ENCODE peak calls at places on chromosome 14, in ten cellular contexts. I is activated gamma-delta T cell; G is T-helper 17 cell; V is cerebellar cortex; R is HT-29; Z is occipital lobe; H is amniotic stem cell; A is activated T-helper 1 cell treated with anti-CD3 and anti-CD28 coated beads, Interleukin-12 subunit alpha, Interleukin-12 subunit beta, Interleukin-2, Interleukin-4 antibody, amounts not matched to agents 30 ng/mL and 10 ng/mL and 1 ng/mL, durations not matched to agents 14 hours and 24 hours and 36 hours; N is ACHN; C is AG04449. E is an unnamed sample.

GRCh38 chr14:102278631-102278935 is 26.4 kb downstream of the MOK start:
- DNase-seq in N (no peak), H (no peak), A (no peak), I (no peak), C (no peak), G (no peak), R (no peak), V (no peak), Z (no peak), E (no peak)

GRCh38 chr14:75224561-75224960 is 48.1 kb upstream of the TMED10 start:
- DNase-seq in G (no peak), Z (no peak), C (no peak), N (no peak), R (no peak), I (no peak), V (no peak), H (no peak), A (no peak), E (no peak)

GRCh38 chr14:37411079-37411735 is 183.8 kb downstream of the FOXA1 start:
- DNase-seq in R (no peak), V (no peak), N (no peak), C (no peak), H (no peak), A (no peak), G (no peak), Z (no peak), I (no peak), E (peak; percentile 95)

GRCh38 chr14:61184117-61184516 is 97.0 kb downstream of the TMEM30B start:
- DNase-seq in I (no peak), H (no peak), R (no peak), N (no peak), A (no peak), Z (no peak), G (no peak), C (peak; percentile 60), V (no peak), E (no peak)

GRCh38 chr14:89955022-89955414 is 488 bp upstream of the EFCAB11 start:
- DNase-seq in G (no peak), C (no peak), H (no peak), R (no peak), I (no peak), V (no peak), N (no peak), A (no peak), Z (no peak), E (no peak)

GRCh38 chr14:54457609-54457996 is 16.4 kb upstream of the CNIH1 start:
- DNase-seq in G (no peak), I (no peak), A (no peak), C (no peak), Z (no peak), H (no peak), V (no peak), N (no peak), R (no peak), E (no peak)

GRCh38 chr14:36055681-36056225 is 120.8 kb downstream of the PTCSC3 start:
- DNase-seq in R (no peak), V (no peak), I (no peak), A (no peak), N (no peak), G (no peak), Z (no peak), H (no peak), C (no peak), E (no peak)

GRCh38 chr14:64612021-64612380 is 62.2 kb downstream of the PPP1R36 start:
- DNase-seq in N (peak; percentile 61), G (no peak), Z (no peak), C (peak; percentile 63), R (no peak), I (no peak), H (peak; percentile 17), A (no peak), V (no peak), E (no peak)

GRCh38 chr14:77599894-77600293 is 16.5 kb downstream of the SPTLC2 start:
- DNase-seq in R (peak; percentile 64), I (no peak), V (no peak), Z (no peak), N (peak; percentile 28), C (no peak), A (no peak), G (no peak), H (no peak), E (no peak)